ENCODE peak calls at places on chromosome 2, in nine cellular contexts. B is heart right ventricle, E is spleen, D is GM23248, U is fibroblast of mammary gland, Q is WERI-Rb-1, V is SK-N-SH, C is fibroblast of villous mesenchyme, W is skeletal muscle cell. X is an unnamed sample.

GRCh38 chr2:30324245-30324644 is 92.9 kb downstream of the LBH start:
- DNase-seq in C (no peak), Q (no peak), W (no peak), B (no peak), V (no peak), U (no peak), E (no peak), D (no peak), X (no peak)

GRCh38 chr2:190533968-190534309 is 583 bp downstream of the NEMP2 start:
- DNase-seq in C (peak), Q (no peak), V (no peak), D (no peak), B (no peak), U (no peak), W (no peak), E (peak), X (no peak)

GRCh38 chr2:73931531-73932500 is 5.1 kb downstream of the DGUOK start:
- DNase-seq in E (no peak), U (peak), D (peak), W (peak), V (no peak), C (peak), B (no peak), Q (no peak), X (no peak)

GRCh38 chr2:230418341-230419016 is 2.5 kb downstream of the SP100 start:
- DNase-seq in B (no peak), Q (no peak), W (peak), D (peak), U (peak), E (no peak), C (peak), V (no peak), X (no peak)

GRCh38 chr2:86396304-86396785 is 44.8 kb upstream of the KDM3A start:
- DNase-seq in C (peak), W (no peak), D (peak), B (peak), Q (peak), U (peak), V (no peak), E (no peak), X (no peak)

GRCh38 chr2:99708231-99708630 is 218.4 kb upstream of the REV1 start:
- DNase-seq in C (no peak), D (no peak), U (no peak), Q (no peak), B (peak), V (peak), W (no peak), E (no peak), X (peak)

GRCh38 chr2:164841719-164842623 is at the start of gene COBLL1:
- DNase-seq in V (peak), W (no peak), U (peak), D (peak), C (peak), E (peak), B (peak), Q (peak), X (peak)

GRCh38 chr2:60439219-60439974 is 114.1 kb downstream of the BCL11A start:
- DNase-seq in W (no peak), U (no peak), B (peak), Q (peak), D (no peak), C (no peak), V (peak), E (peak), X (no peak)

GRCh38 chr2:88016086-88016947 is at the start of gene RNU2-63P:
- DNase-seq in U (peak), D (peak), W (peak), E (peak), B (peak), C (peak), V (peak), Q (peak), X (peak)

GRCh38 chr2:236642584-236643291 is 73.1 kb downstream of the ACKR3 start:
- DNase-seq in C (peak), W (peak), V (no peak), Q (no peak), D (peak), B (peak), U (peak), E (peak), X (peak)

GRCh38 chr2:110994250-110994961 is 126.3 kb upstream of the BCL2L11 start:
- DNase-seq in V (no peak), B (no peak), D (peak), W (no peak), U (no peak), Q (no peak), E (no peak), C (no peak), X (no peak)

GRCh38 chr2:46364797-46365457 is 67.7 kb downstream of the EPAS1 start:
- DNase-seq in B (peak), D (peak), E (no peak), V (peak), Q (peak), W (no peak), C (peak), U (peak), X (no peak)

GRCh38 chr2:177989029-177989885 is 83.3 kb downstream of the PDE11A start:
- DNase-seq in V (no peak), E (no peak), B (no peak), C (no peak), W (no peak), D (peak), U (no peak), Q (no peak), X (no peak)

DNA sequence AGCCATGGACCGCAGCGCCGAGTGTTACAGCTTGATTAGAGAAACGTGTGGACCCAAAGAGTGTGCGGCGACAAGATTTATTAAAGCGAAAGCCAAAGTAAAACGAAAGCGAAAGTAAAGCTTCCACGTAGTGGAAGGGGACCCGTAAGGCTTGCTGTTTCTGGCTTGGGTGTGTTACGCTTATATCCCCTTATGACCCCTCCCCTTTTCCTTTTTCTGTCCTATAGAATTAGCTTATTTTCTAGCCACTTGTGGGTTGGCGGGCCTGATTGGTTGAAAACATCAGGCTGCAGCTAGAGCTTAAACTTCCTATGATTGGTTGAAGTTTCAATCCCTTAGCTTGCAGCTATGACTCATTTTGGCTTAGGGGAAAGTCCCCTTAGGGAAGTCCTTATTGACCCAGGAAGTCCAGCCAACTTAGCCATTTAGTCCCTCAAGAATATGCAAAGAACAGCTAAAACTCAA is 969.7 kb downstream of the DCDC2C start:
- DNase-seq in U (peak), B (no peak), C (no peak), E (no peak), Q (no peak), D (peak), V (no peak), W (no peak), X (peak)
- H3K4me3 ChIP-seq in U (no peak), B (no peak), C (no peak), E (no peak), Q (no peak), D (no peak), V (no peak), W (peak), X (peak)

DNA sequence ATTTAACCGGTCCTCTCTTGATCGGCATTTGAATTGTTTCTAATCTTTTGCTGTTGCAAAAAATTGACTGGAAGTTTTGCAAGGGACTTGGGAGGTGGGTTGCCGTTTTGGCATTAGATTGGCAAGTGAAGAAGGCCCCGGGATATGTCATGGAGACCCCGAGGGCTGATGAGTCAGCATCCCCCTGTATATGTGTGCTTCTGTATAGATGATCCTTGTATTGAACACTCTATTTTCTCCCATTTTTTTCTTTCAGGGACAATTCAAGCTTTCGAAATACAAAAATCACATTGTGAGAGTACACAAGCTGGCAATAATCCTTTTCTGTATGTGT is 30.1 kb downstream of the EIF4E2 start:
- DNase-seq in B (no peak), D (no peak), U (no peak), W (no peak), Q (no peak), C (no peak), V (no peak), E (no peak), X (no peak)
- H3K4me3 ChIP-seq in B (no peak), D (no peak), U (no peak), W (no peak), Q (no peak), C (no peak), V (no peak), E (no peak), X (no peak)

GRCh38 chr2:217944366-217944765 is 58.4 kb downstream of the TNS1 start:
- DNase-seq in Q (no peak), D (no peak), W (no peak), C (no peak), U (no peak), E (no peak), B (no peak), V (no peak), X (no peak)
- H3K4me3 ChIP-seq in Q (no peak), D (peak), W (no peak), C (no peak), U (no peak), E (no peak), B (peak), V (peak), X (peak)

DNA sequence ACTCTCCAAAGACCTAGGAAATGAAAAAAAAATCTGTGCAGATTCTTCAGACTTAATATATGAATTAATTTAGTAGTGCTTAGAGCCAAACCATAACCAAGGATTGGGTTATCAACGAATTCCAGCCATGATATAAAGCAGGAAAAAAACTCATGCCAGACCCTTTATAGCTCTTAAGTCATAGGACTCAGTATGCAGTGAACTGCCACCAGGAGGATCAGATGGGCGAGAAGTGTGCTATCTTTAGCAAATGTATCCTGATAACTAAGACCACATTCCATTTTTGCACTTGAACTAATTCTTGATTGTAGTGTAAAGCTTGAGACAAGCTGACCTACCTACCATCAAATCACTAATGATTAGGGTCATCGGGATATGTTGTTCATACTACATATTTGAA is 178.1 kb downstream of the IKZF2 start:
- DNase-seq in B (no peak), C (no peak), V (no peak), E (no peak), U (no peak), D (no peak), W (no peak), Q (no peak), X (peak)
- H3K4me3 ChIP-seq in B (no peak), C (no peak), V (no peak), E (no peak), U (no peak), D (no peak), W (no peak), Q (no peak), X (no peak)

GRCh38 chr2:172928754-172929153 is 146.9 kb upstream of the MAP3K20 start:
- DNase-seq in E (no peak), C (peak), B (no peak), Q (no peak), W (peak), V (no peak), D (peak), U (peak), X (no peak)
- H3K4me3 ChIP-seq in E (no peak), C (no peak), B (peak), Q (no peak), W (no peak), V (no peak), D (no peak), U (no peak), X (no peak)

GRCh38 chr2:26590960-26591618 is 50.1 kb downstream of the CIB4 start:
- DNase-seq in B (no peak), Q (peak), W (no peak), U (no peak), E (no peak), V (peak), C (no peak), D (no peak), X (peak)

GRCh38 chr2:26598336-26599006 is 42.7 kb downstream of the CIB4 start:
- DNase-seq in D (no peak), B (no peak), Q (peak), C (no peak), U (no peak), V (no peak), E (peak), W (no peak), X (no peak)

GRCh38 chr2:26597197-26597596 is 44.0 kb downstream of the CIB4 start:
- DNase-seq in V (no peak), D (peak), B (no peak), E (no peak), U (no peak), Q (no peak), C (no peak), W (no peak), X (no peak)

GRCh38 chr2:26591619-26592505 is 49.3 kb downstream of the CIB4 start:
- DNase-seq in D (no peak), W (no peak), Q (peak), V (no peak), U (no peak), E (peak), B (no peak), C (no peak), X (peak)

DNA sequence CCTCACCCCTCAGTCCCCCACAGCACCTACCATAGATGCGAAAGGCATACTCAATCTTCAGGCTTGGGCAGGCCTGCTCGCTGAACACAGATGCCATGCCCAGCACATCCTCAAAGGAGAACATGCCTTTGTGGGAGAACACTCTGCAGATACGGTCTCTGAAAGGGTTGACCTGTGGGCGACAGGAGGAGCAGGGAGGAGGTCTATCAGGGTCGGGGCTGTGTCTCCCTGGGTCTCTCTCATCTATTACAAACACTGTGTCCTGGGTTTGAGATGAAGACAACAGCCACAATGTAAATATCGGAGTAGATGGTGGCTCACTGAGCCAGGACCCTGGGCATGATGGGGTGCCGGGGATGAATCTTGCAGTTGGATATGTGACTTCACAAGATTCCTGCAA is 46.0 kb downstream of the CIB4 start:
- DNase-seq in Q (no peak), B (no peak), W (no peak), C (no peak), E (peak), V (no peak), U (no peak), D (no peak), X (no peak)
- H3K4me3 ChIP-seq in Q (no peak), B (no peak), W (no peak), C (no peak), E (no peak), V (no peak), U (no peak), D (no peak), X (no peak)

GRCh38 chr2:203330434-203330833 is 2.2 kb downstream of the ABI2 start:
- DNase-seq in U (peak), V (no peak), C (peak), D (peak), W (peak), E (no peak), Q (no peak), B (no peak), X (no peak)
- H3K4me3 ChIP-seq in U (peak), V (peak), C (peak), D (peak), W (no peak), E (no peak), Q (no peak), B (no peak), X (no peak)

DNA sequence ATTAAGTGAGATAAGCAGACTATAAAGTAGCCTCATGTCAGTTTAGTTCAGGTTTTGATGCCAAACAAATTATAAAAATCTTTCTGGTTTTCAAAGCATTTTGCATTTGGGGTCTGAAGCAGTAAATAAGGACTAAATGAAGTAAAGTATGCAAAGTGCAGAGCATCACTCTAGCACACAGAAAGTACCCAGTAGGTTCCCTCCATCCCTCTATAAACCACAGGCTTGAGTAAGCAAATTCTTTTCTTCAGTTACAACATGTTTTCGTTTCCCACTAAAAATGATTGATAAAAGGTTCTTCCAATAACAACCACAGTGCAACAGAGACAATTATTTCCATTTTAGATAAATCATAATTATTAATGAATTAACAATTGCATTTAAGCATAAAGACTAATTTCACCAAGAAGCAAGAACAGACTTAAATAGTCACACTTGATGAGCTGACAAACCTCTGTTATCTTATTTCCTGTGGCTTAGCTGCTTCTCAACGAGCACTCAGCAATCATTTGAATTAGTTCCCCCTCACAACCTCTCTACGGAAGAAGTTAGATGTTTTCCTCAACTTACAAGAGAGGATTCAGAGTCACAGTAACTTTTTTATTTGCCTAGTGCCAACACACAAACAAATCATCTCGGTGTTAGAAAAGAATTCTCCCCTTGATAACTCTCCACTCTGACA is 249.8 kb downstream of the NBAS start:
- DNase-seq in V (no peak), U (no peak), E (no peak), C (peak), D (no peak), W (no peak), B (no peak), Q (no peak), X (no peak)
- H3K4me3 ChIP-seq in V (no peak), U (no peak), E (no peak), C (no peak), D (no peak), W (no peak), B (no peak), Q (no peak), X (no peak)